ENCODE peak calls at places on chromosomes 3 and 15, in nine cellular contexts. S is GM23338, Q is iris pigment epithelial cell, D is A549, Z is HS-5, L is HFFc6, H is MV-4-11, P is tibial artery, A is H4. V is an unnamed sample.

GRCh38 chr15:99057697-99058420 is 47.0 kb upstream of the SYNM start:
- DNase-seq in H (no peak), L (no peak), Q (no peak), S (no peak), Z (no peak), A (no peak), D (no peak), P (no peak), V (no peak)

GRCh38 chr3:109047366-109047765 is 70.6 kb downstream of the MORC1 start:
- DNase-seq in L (no peak), Q (no peak), A (no peak), H (no peak), S (no peak), Z (no peak), D (no peak), P (no peak), V (no peak)

GRCh38 chr15:74365619-74366445 is 1.6 kb downstream of the CYP11A1 start:
- DNase-seq in P (peak), L (peak), D (no peak), A (no peak), Q (peak), H (no peak), S (peak), Z (peak), V (peak)

GRCh38 chr3:125140011-125140813 is 72.3 kb downstream of the SLC12A8 start:
- DNase-seq in A (no peak), Q (peak), P (no peak), L (peak), D (no peak), S (no peak), H (no peak), Z (no peak), V (no peak)

GRCh38 chr3:15361494-15362214 is 29.3 kb upstream of the SH3BP5 start:
- DNase-seq in L (peak), Z (no peak), P (peak), A (no peak), S (no peak), H (peak), D (no peak), Q (peak), V (no peak)

GRCh38 chr3:184284696-184285095 is 8.9 kb downstream of the ECE2 start:
- DNase-seq in L (peak), A (peak), S (peak), Q (peak), Z (no peak), D (peak), H (peak), P (no peak), V (no peak)

GRCh38 chr15:74826372-74826819 is at the start of gene CPLX3:
- DNase-seq in S (peak), Q (no peak), H (no peak), P (no peak), D (no peak), A (no peak), Z (no peak), L (no peak), V (peak)

GRCh38 chr15:40828447-40829036 is at the start of gene PPP1R14D:
- DNase-seq in A (no peak), D (no peak), P (no peak), H (no peak), L (no peak), Q (no peak), Z (no peak), S (no peak), V (no peak)

GRCh38 chr3:144772372-144772771 is 800.7 kb downstream of the DIPK2A start:
- DNase-seq in Q (no peak), Z (no peak), H (no peak), P (no peak), A (no peak), S (no peak), L (no peak), D (no peak), V (no peak)

GRCh38 chr3:99545941-99546580 is 92.3 kb upstream of the COL8A1 start:
- DNase-seq in Z (no peak), S (no peak), A (peak), L (no peak), P (no peak), H (no peak), Q (peak), D (no peak), V (no peak)

GRCh38 chr15:66284276-66284675 is 9.1 kb upstream of the DIS3L start:
- DNase-seq in Q (no peak), H (no peak), A (no peak), D (no peak), P (no peak), S (no peak), L (no peak), Z (no peak), V (no peak)

GRCh38 chr15:45855907-45856579 is 221.2 kb downstream of the SQOR start:
- DNase-seq in Q (no peak), Z (peak), S (no peak), H (no peak), D (no peak), L (peak), P (no peak), A (no peak), V (no peak)

GRCh38 chr15:85872125-85872524 is 77.4 kb upstream of the KLHL25 start:
- DNase-seq in Z (no peak), L (no peak), S (no peak), P (no peak), Q (no peak), H (no peak), D (no peak), A (no peak), V (no peak)

GRCh38 chr15:41476416-41477048 is 17.1 kb upstream of the ITPKA start:
- DNase-seq in H (no peak), A (no peak), P (no peak), Q (peak), Z (no peak), L (no peak), D (no peak), S (no peak), V (no peak)

GRCh38 chr15:92797168-92798052 is 102.7 kb upstream of the CHD2 start:
- DNase-seq in A (peak), Q (peak), S (peak), L (peak), Z (no peak), H (peak), P (no peak), D (peak), V (no peak)

GRCh38 chr3:157488144-157488543 is 15.1 kb downstream of the VEPH1 start:
- DNase-seq in D (no peak), A (no peak), Z (no peak), L (no peak), S (no peak), H (no peak), P (no peak), Q (no peak), V (no peak)

GRCh38 chr15:90855139-90855538 is 13.2 kb upstream of the FURIN start:
- DNase-seq in S (no peak), Q (no peak), H (no peak), A (no peak), Z (no peak), D (no peak), L (no peak), P (no peak), V (no peak)

GRCh38 chr3:101829066-101829830 is 20.1 kb upstream of the NFKBIZ start:
- DNase-seq in Q (peak), D (no peak), L (peak), P (peak), Z (no peak), H (no peak), S (no peak), A (peak), V (no peak)

GRCh38 chr3:60609446-60609845 is 641.8 kb downstream of the FHIT start:
- DNase-seq in A (peak), S (peak), P (no peak), Z (no peak), D (no peak), Q (peak), H (no peak), L (peak), V (no peak)

GRCh38 chr3:12154151-12154550 is 4.6 kb downstream of the TIMP4 start:
- DNase-seq in H (no peak), Q (peak), P (no peak), S (no peak), A (no peak), L (no peak), D (no peak), Z (no peak), V (no peak)

GRCh38 chr3:58532794-58533220 is 4.2 kb downstream of the ACOX2 start:
- DNase-seq in D (peak), P (peak), Z (peak), S (peak), A (peak), Q (peak), H (peak), L (peak), V (peak)

GRCh38 chr15:62125763-62126162 is 39.3 kb downstream of the C2CD4B start:
- DNase-seq in H (no peak), D (no peak), P (no peak), A (peak), Q (peak), L (peak), S (no peak), Z (no peak), V (no peak)

GRCh38 chr3:156776871-156777270 is 49.3 kb upstream of the LEKR1 start:
- DNase-seq in A (no peak), L (no peak), P (no peak), D (no peak), H (no peak), S (no peak), Q (no peak), Z (no peak), V (no peak)

GRCh38 chr3:127093312-127093711 is 99.6 kb upstream of the PRR23E start:
- DNase-seq in Z (no peak), S (no peak), L (no peak), A (no peak), P (no peak), D (no peak), Q (no peak), H (no peak), V (no peak)

GRCh38 chr3:79297242-79297641 is 470.6 kb downstream of the ROBO1 start:
- DNase-seq in H (no peak), D (no peak), Q (peak), A (peak), P (no peak), S (peak), L (peak), Z (peak), V (no peak)

GRCh38 chr15:62783303-62783957 is 259.1 kb upstream of the TPM1 start:
- DNase-seq in H (no peak), A (peak), Z (no peak), P (no peak), S (no peak), Q (peak), D (no peak), L (peak), V (no peak)